ENCODE peak calls at places on chromosomes 7 and 10, in six cellular contexts. V, S, Y, T, O and C are unnamed samples.

GRCh38 chr10:76640765-76641164 is 996.8 kb downstream of the KCNMA1 start:
- DNase-seq in T (no peak), S (no peak), O (no peak), V (no peak), Y (no peak), C (no peak)

GRCh38 chr7:92750440-92750839 is 85.9 kb downstream of the CDK6 start:
- DNase-seq in O (no peak), V (no peak), Y (no peak), S (no peak), T (no peak), C (no peak)

GRCh38 chr7:17347426-17347825 is 49.0 kb downstream of the AHR start:
- DNase-seq in S (no peak), V (no peak), Y (no peak), T (no peak), O (no peak), C (no peak)

GRCh38 chr7:73970801-73971229 is 57.2 kb upstream of the ELN start:
- DNase-seq in Y (no peak), T (no peak), V (peak), O (no peak), S (peak), C (no peak)

GRCh38 chr10:74175510-74176379 is 24.7 kb downstream of the ADK start:
- DNase-seq in Y (no peak), T (no peak), S (no peak), O (no peak), V (no peak), C (no peak)

GRCh38 chr7:143429770-143430698 is 13.2 kb upstream of the TAS2R60 start:
- DNase-seq in O (no peak), V (no peak), T (no peak), S (no peak), Y (no peak), C (peak)

GRCh38 chr10:112827951-112828350 is 122.1 kb upstream of the TCF7L2 start:
- DNase-seq in O (no peak), T (peak), V (no peak), S (no peak), Y (no peak), C (peak)

GRCh38 chr7:71752171-71752935 is 620.4 kb downstream of the GALNT17 start:
- DNase-seq in O (peak), T (peak), S (peak), V (peak), Y (no peak), C (peak)

GRCh38 chr7:149776848-149777407 is 3.5 kb upstream of the ZNF467 start:
- DNase-seq in V (peak), Y (peak), O (no peak), T (no peak), S (no peak), C (no peak)

GRCh38 chr10:119409906-119410305 is 132.6 kb downstream of the RGS10 start:
- DNase-seq in T (no peak), O (no peak), Y (no peak), V (no peak), S (no peak), C (no peak)

GRCh38 chr10:89301721-89302445 is at the start of gene IFIT2:
- DNase-seq in Y (peak), O (peak), V (no peak), S (no peak), T (peak), C (peak)

GRCh38 chr7:111262293-111263116 is 171.6 kb downstream of the LRRN3 start:
- DNase-seq in V (no peak), T (no peak), Y (no peak), S (no peak), O (no peak), C (no peak)

GRCh38 chr10:63684257-63684936 is 163.2 kb downstream of the REEP3 start:
- DNase-seq in O (no peak), Y (no peak), S (no peak), V (no peak), T (no peak), C (no peak)

GRCh38 chr7:69129524-69129923 is 468.8 kb upstream of the AUTS2 start:
- DNase-seq in V (no peak), T (no peak), O (no peak), Y (no peak), S (no peak), C (no peak)

GRCh38 chr7:148972360-148972759 is 55.9 kb downstream of the PDIA4 start:
- DNase-seq in Y (no peak), S (no peak), O (no peak), V (no peak), T (no peak), C (no peak)

GRCh38 chr10:78494179-78494578 is 460.5 kb downstream of the RPS24 start:
- DNase-seq in S (no peak), T (no peak), V (no peak), Y (no peak), O (no peak), C (no peak)

GRCh38 chr7:148772297-148773089 is 73.8 kb downstream of the CUL1 start:
- DNase-seq in V (no peak), Y (peak), O (no peak), T (peak), S (no peak), C (peak)

GRCh38 chr10:95604630-95605029 is 43.5 kb upstream of the SORBS1 start:
- DNase-seq in T (peak), S (no peak), Y (no peak), V (no peak), O (no peak), C (no peak)